ENCODE peak calls at places on chromosome 14, in six cellular contexts. H is naive thymus-derived CD4-positive, alpha-beta T cell; Q is NCI-H510A treated with DMSO at 0.1 percent for 48 hours; P is ELR; K is left ventricle myocardium inferior; E is effector memory CD4-positive, alpha-beta T cell. C is an unnamed sample.

GRCh38 chr14:105864116-105864515 is 337.7 kb downstream of the TMEM121 start:
- DNase-seq in E (no peak), Q (no peak), H (no peak), K (no peak), P (no peak), C (no peak)

GRCh38 chr14:70014696-70015095 is 135.5 kb downstream of the SMOC1 start:
- DNase-seq in E (no peak), H (no peak), K (no peak), Q (no peak), P (no peak), C (no peak)

GRCh38 chr14:52052991-52053390 is 15.9 kb downstream of the NID2 start:
- DNase-seq in Q (no peak), H (no peak), P (no peak), E (no peak), K (no peak), C (no peak)

GRCh38 chr14:39376671-39377403 is 55.4 kb downstream of the FBXO33 start:
- DNase-seq in P (peak), E (no peak), K (no peak), H (no peak), Q (no peak), C (peak)

GRCh38 chr14:104968153-104968527 is 10.0 kb downstream of the AHNAK2 start:
- DNase-seq in P (peak), Q (peak), K (peak), H (no peak), E (no peak), C (peak)

GRCh38 chr14:75562048-75562447 is 16.4 kb upstream of the FLVCR2 start:
- DNase-seq in H (no peak), E (no peak), Q (no peak), P (peak), K (no peak), C (peak)

GRCh38 chr14:30387856-30388255 is 171.1 kb upstream of the G2E3 start:
- DNase-seq in Q (no peak), K (no peak), E (no peak), P (no peak), H (no peak), C (no peak)

GRCh38 chr14:105168496-105168978 is at the start of gene JAG2:
- DNase-seq in E (peak), H (peak), P (peak), Q (peak), K (peak), C (no peak)

GRCh38 chr14:73665130-73665529 is 20.3 kb downstream of the DNAL1 start:
- DNase-seq in H (no peak), P (no peak), K (no peak), Q (no peak), E (no peak), C (no peak)

GRCh38 chr14:49052516-49052915 is 533.7 kb downstream of the RPS29 start:
- DNase-seq in Q (no peak), K (no peak), H (no peak), E (no peak), P (no peak), C (peak)

GRCh38 chr14:74217672-74218448 is 21.4 kb upstream of the VSX2 start:
- DNase-seq in Q (peak), K (peak), E (peak), P (peak), H (peak), C (peak)

GRCh38 chr14:72024043-72024407 is 91.8 kb downstream of the RGS6 start:
- DNase-seq in Q (peak), E (no peak), K (no peak), H (peak), P (peak), C (peak)

GRCh38 chr14:104655128-104655848 is 34.1 kb upstream of the INF2 start:
- DNase-seq in H (no peak), K (no peak), P (no peak), Q (no peak), E (no peak), C (no peak)

GRCh38 chr14:85572021-85572420 is 42.1 kb downstream of the FLRT2 start:
- DNase-seq in H (no peak), P (no peak), Q (no peak), K (no peak), E (no peak), C (no peak)

GRCh38 chr14:99698642-99699041 is 14.5 kb downstream of the CYP46A1 start:
- DNase-seq in H (no peak), K (no peak), P (no peak), E (no peak), Q (no peak), C (no peak)

GRCh38 chr14:70357985-70358384 is 1.5 kb downstream of the COX16 start:
- DNase-seq in Q (no peak), H (no peak), E (no peak), P (no peak), K (no peak), C (no peak)

GRCh38 chr14:99729991-99730875 is 46.1 kb downstream of the CYP46A1 start:
- DNase-seq in Q (peak), K (peak), E (no peak), P (peak), H (peak), C (peak)

GRCh38 chr14:94679941-94680340 is 67.8 kb downstream of the SERPINA3 start:
- DNase-seq in E (no peak), P (no peak), Q (no peak), H (no peak), K (no peak), C (no peak)

GRCh38 chr14:42299692-42300091 is 693.0 kb downstream of the LRFN5 start:
- DNase-seq in H (no peak), E (no peak), P (peak), Q (no peak), K (no peak), C (no peak)

GRCh38 chr14:50083467-50084337 is 32.7 kb downstream of the VCPKMT start:
- DNase-seq in Q (no peak), P (peak), K (no peak), E (peak), H (no peak), C (no peak)

GRCh38 chr14:49641697-49642129 is 6.7 kb upstream of the DNAAF2 start:
- DNase-seq in P (peak), E (no peak), K (no peak), H (no peak), Q (peak), C (no peak)

GRCh38 chr14:74867673-74868072 is 8.3 kb downstream of the PROX2 start:
- DNase-seq in K (no peak), Q (no peak), P (no peak), H (peak), E (no peak), C (no peak)

GRCh38 chr14:78788467-78789360 is 618.5 kb downstream of the NRXN3 start:
- DNase-seq in E (no peak), H (no peak), K (no peak), Q (no peak), P (no peak), C (no peak)

GRCh38 chr14:65833256-65833880 is 420.8 kb downstream of the FUT8 start:
- DNase-seq in P (no peak), E (no peak), H (no peak), Q (no peak), K (no peak), C (no peak)

GRCh38 chr14:103524002-103524785 is 1.6 kb upstream of the CKB start:
- DNase-seq in K (no peak), E (no peak), H (no peak), P (no peak), Q (no peak), C (no peak)

GRCh38 chr14:102825307-102826095 is 48.3 kb downstream of the TRAF3 start:
- DNase-seq in K (no peak), E (no peak), H (no peak), P (no peak), Q (no peak), C (no peak)

GRCh38 chr14:75156901-75157300 is 19.5 kb downstream of the TMED10 start:
- DNase-seq in H (peak), K (no peak), E (no peak), P (peak), Q (no peak), C (no peak)

GRCh38 chr14:92121207-92121669 is 268 bp downstream of the NDUFB1 start:
- DNase-seq in E (no peak), K (peak), H (peak), P (peak), Q (peak), C (peak)

GRCh38 chr14:64612021-64612380 is 62.2 kb downstream of the PPP1R36 start:
- DNase-seq in K (no peak), H (no peak), E (no peak), Q (no peak), P (peak), C (peak)

GRCh38 chr14:68961781-68962584 is 17.1 kb downstream of the ACTN1 start:
- DNase-seq in P (peak), K (no peak), H (no peak), Q (no peak), E (no peak), C (peak)

GRCh38 chr14:93648440-93649168 is 139.7 kb downstream of the PRIMA1 start:
- DNase-seq in K (no peak), Q (peak), H (no peak), E (no peak), P (peak), C (peak)

GRCh38 chr14:74875941-74876913 is at the start of gene PROX2:
- DNase-seq in H (no peak), K (no peak), Q (no peak), E (no peak), P (no peak), C (no peak)

GRCh38 chr14:44914849-44915248 is 46.9 kb downstream of the KLHL28 start:
- DNase-seq in H (no peak), P (no peak), K (no peak), E (no peak), Q (no peak), C (no peak)

GRCh38 chr14:23167006-23167847 is 16.2 kb downstream of the SLC7A8 start:
- DNase-seq in E (no peak), K (no peak), Q (no peak), H (no peak), P (no peak), C (no peak)

GRCh38 chr14:73283592-73284379 is 46.5 kb downstream of the PAPLN start:
- DNase-seq in K (no peak), Q (peak), H (no peak), P (peak), E (no peak), C (no peak)

GRCh38 chr14:102694530-102695171 is 82.6 kb upstream of the TRAF3 start:
- DNase-seq in E (no peak), K (no peak), Q (peak), P (peak), H (peak), C (peak)

GRCh38 chr14:72916174-72916573 is 10.1 kb upstream of the DCAF4 start:
- DNase-seq in E (no peak), Q (no peak), H (no peak), P (no peak), K (no peak), C (peak)